ENCODE peak calls at places on chromosomes 6 and 20, in four cellular contexts. One of them, this sample, is unnamed.

GRCh38 chr20:24669701-24670100 is 200.3 kb downstream of the SYNDIG1 start:
- DNase-seq in heart left ventricle: no peak
- DNase-seq in lung: no peak
- DNase-seq in A673: no peak
- DNase-seq in this sample: no peak

GRCh38 chr6:71035871-71036270 is 79.0 kb upstream of the B3GAT2 start:
- DNase-seq in heart left ventricle: no peak
- DNase-seq in lung: no peak
- DNase-seq in A673: no peak
- DNase-seq in this sample: no peak

GRCh38 chr6:128929869-128930268 is 46.9 kb downstream of the LAMA2 start:
- DNase-seq in heart left ventricle: no peak
- DNase-seq in lung: no peak
- DNase-seq in A673: no peak
- DNase-seq in this sample: peak; percentile 3

GRCh38 chr6:83459663-83460062 is 28.8 kb upstream of the ME1 start:
- DNase-seq in heart left ventricle: no peak
- DNase-seq in lung: no peak
- DNase-seq in A673: no peak
- DNase-seq in this sample: no peak

GRCh38 chr20:24574307-24574706 is 104.9 kb downstream of the SYNDIG1 start:
- DNase-seq in heart left ventricle: no peak
- DNase-seq in lung: no peak
- DNase-seq in A673: no peak
- DNase-seq in this sample: no peak

GRCh38 chr6:150352321-150353296 is 16.2 kb upstream of the IYD start:
- DNase-seq in heart left ventricle: no peak
- DNase-seq in lung: no peak
- DNase-seq in A673: peak; percentile 18
- DNase-seq in this sample: no peak

GRCh38 chr20:46801003-46801702 is 91.7 kb downstream of the SLC2A10 start:
- DNase-seq in heart left ventricle: no peak
- DNase-seq in lung: no peak
- DNase-seq in A673: no peak
- DNase-seq in this sample: no peak

GRCh38 chr6:76250666-76251065 is 178.2 kb upstream of the IMPG1 start:
- DNase-seq in heart left ventricle: no peak
- DNase-seq in lung: no peak
- DNase-seq in A673: no peak
- DNase-seq in this sample: no peak

GRCh38 chr6:150002710-150003109 is 22.6 kb downstream of the RAET1L start:
- DNase-seq in heart left ventricle: no peak
- DNase-seq in lung: no peak
- DNase-seq in A673: no peak
- DNase-seq in this sample: no peak

GRCh38 chr20:62627901-62628612 is 14.2 kb upstream of the SLCO4A1 start:
- DNase-seq in heart left ventricle: peak; percentile 10
- DNase-seq in lung: no peak
- DNase-seq in A673: peak; percentile 66
- DNase-seq in this sample: no peak

GRCh38 chr6:62808575-62809293 is 402.5 kb upstream of the FKBP1C start:
- DNase-seq in heart left ventricle: no peak
- DNase-seq in lung: no peak
- DNase-seq in A673: no peak
- DNase-seq in this sample: no peak

GRCh38 chr6:110097443-110097842 is 82.0 kb downstream of the WASF1 start:
- DNase-seq in heart left ventricle: no peak
- DNase-seq in lung: no peak
- DNase-seq in A673: no peak
- DNase-seq in this sample: no peak

GRCh38 chr6:157035576-157035975 is 258.4 kb downstream of the ARID1B start:
- DNase-seq in heart left ventricle: no peak
- DNase-seq in lung: no peak
- DNase-seq in A673: no peak
- DNase-seq in this sample: no peak

GRCh38 chr6:157036245-157036681 is 259.1 kb downstream of the ARID1B start:
- DNase-seq in heart left ventricle: no peak
- DNase-seq in lung: peak; percentile 61
- DNase-seq in A673: no peak
- DNase-seq in this sample: no peak

GRCh38 chr6:157033428-157034140 is 256.4 kb downstream of the ARID1B start:
- DNase-seq in heart left ventricle: no peak
- DNase-seq in lung: no peak
- DNase-seq in A673: no peak
- DNase-seq in this sample: no peak

GRCh38 chr6:157032923-157033322 is 255.7 kb downstream of the ARID1B start:
- DNase-seq in heart left ventricle: no peak
- DNase-seq in lung: no peak
- DNase-seq in A673: no peak
- DNase-seq in this sample: no peak

GRCh38 chr6:157034433-157035230 is 257.5 kb downstream of the ARID1B start:
- DNase-seq in heart left ventricle: no peak
- DNase-seq in lung: no peak
- DNase-seq in A673: peak; percentile 74
- DNase-seq in this sample: no peak
- TF ChIP-seq CTCF in heart left ventricle: peak; percentile 49
- TF ChIP-seq CTCF in lung: peak; percentile 40
- TF ChIP-seq CTCF in A673: peak; percentile 71
- TF ChIP-seq CTCF in this sample: peak; percentile 76

DNA sequence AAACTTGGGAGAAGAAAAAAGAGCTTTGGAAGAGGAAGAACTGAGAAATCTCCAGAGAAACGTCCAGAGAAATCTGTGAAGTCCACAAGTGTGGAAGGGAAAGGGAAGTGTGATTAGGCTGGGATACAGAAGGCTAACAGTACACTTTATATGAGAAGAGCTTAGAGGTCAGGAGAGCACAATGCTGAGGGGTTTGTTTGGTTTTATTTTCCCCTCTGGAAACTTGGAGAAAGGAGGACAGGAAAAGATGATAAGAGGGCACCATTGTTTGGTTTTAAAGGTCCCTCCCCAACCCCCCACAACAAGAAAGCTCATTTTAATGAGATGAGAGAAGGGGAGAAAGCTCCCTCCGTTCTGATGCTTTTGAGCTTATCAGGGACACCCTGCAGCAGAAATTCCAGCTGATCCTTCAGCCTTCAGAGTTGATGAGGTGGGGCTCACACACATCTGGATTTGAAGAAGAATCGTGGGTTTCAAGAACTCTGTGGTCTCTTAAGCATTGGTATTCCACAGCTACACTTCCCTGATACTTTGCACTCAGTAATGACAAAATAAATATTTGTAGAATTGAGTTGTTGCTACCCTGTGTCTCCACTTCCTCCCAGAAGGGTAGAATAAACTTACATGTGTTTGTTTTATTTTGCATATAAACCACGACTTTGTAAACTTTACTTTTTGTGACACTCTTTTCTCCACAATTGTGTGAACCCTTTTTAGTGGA is 1.9 kb downstream of the NT5E start:
- DNase-seq in heart left ventricle: no peak
- DNase-seq in lung: no peak
- DNase-seq in A673: no peak
- DNase-seq in this sample: no peak
- H3K4me1 ChIP-seq in heart left ventricle: no peaks in the 10 kb centered on the region
- H3K4me1 ChIP-seq in lung: peaks cover 3% of the 10 kb centered on the region
- H3K4me1 ChIP-seq in A673: peaks cover 5% of the 10 kb centered on the region
- H3K4me1 ChIP-seq in this sample: peaks cover 15% of the 10 kb centered on the region

GRCh38 chr6:551829-552350 is 105.0 kb downstream of the HUS1B start:
- DNase-seq in heart left ventricle: no peak
- DNase-seq in lung: no peak
- DNase-seq in A673: no peak
- DNase-seq in this sample: no peak
- TF ChIP-seq CTCF in heart left ventricle: no peak
- TF ChIP-seq CTCF in lung: no peak
- TF ChIP-seq CTCF in A673: no peak
- TF ChIP-seq CTCF in this sample: no peak

GRCh38 chr20:36465109-36466080 is 75.9 kb upstream of the MYL9 start:
- DNase-seq in heart left ventricle: peak; percentile 76
- DNase-seq in lung: no peak
- DNase-seq in A673: peak; percentile 96
- DNase-seq in this sample: peak; percentile 52
- H3K4me1 ChIP-seq in heart left ventricle: peaks cover 16% of the 10 kb centered on the region
- H3K4me1 ChIP-seq in lung: peaks cover 44% of the 10 kb centered on the region
- H3K4me1 ChIP-seq in A673: peaks cover 49% of the 10 kb centered on the region
- H3K4me1 ChIP-seq in this sample: peaks cover 48% of the 10 kb centered on the region

GRCh38 chr20:22977047-22977785 is 57.9 kb upstream of the SSTR4 start:
- DNase-seq in heart left ventricle: peak; percentile 53
- DNase-seq in lung: peak; percentile 38
- DNase-seq in A673: no peak
- DNase-seq in this sample: no peak

GRCh38 chr20:22974354-22974753 is 60.8 kb upstream of the SSTR4 start:
- DNase-seq in heart left ventricle: no peak
- DNase-seq in lung: no peak
- DNase-seq in A673: peak; percentile 5
- DNase-seq in this sample: no peak
- TF ChIP-seq CTCF in heart left ventricle: no peak
- TF ChIP-seq CTCF in lung: no peak
- TF ChIP-seq CTCF in A673: peak; percentile 44
- TF ChIP-seq CTCF in this sample: peak; percentile 18

GRCh38 chr20:45053441-45054351 is 47.2 kb downstream of the KCNS1 start:
- DNase-seq in heart left ventricle: no peak
- DNase-seq in lung: no peak
- DNase-seq in A673: no peak
- DNase-seq in this sample: no peak
- H3K4me1 ChIP-seq in heart left ventricle: no peaks in the 10 kb centered on the region
- H3K4me1 ChIP-seq in lung: peaks cover 5% of the 10 kb centered on the region
- H3K4me1 ChIP-seq in A673: no peaks in the 10 kb centered on the region
- H3K4me1 ChIP-seq in this sample: no peaks in the 10 kb centered on the region